ENCODE peak calls at places on chromosomes 16 and 17, in four cellular contexts. B is MM.1S, S is Karpas-422, R is SK-N-SH. A is an unnamed sample.

GRCh38 chr16:54928016-54928356 is 2.7 kb upstream of the IRX5 start:
- DNase-seq in B (peak), S (peak), R (no peak), A (peak)

GRCh38 chr17:7889166-7889584 is 586 bp downstream of the CHD3 start:
- DNase-seq in B (no peak), S (no peak), R (peak), A (peak)

GRCh38 chr17:43034623-43035293 is 9.7 kb downstream of the RND2 start:
- DNase-seq in B (no peak), S (no peak), R (peak), A (no peak)

GRCh38 chr16:66304961-66305360 is 61.5 kb upstream of the CDH5 start:
- DNase-seq in B (no peak), S (no peak), R (no peak), A (no peak)

GRCh38 chr17:82931696-82932060 is 91.9 kb upstream of the ZNF750 start:
- DNase-seq in B (no peak), S (no peak), R (no peak), A (no peak)

GRCh38 chr16:74896389-74897370 is 88.2 kb downstream of the WDR59 start:
- DNase-seq in B (no peak), S (no peak), R (no peak), A (peak)

GRCh38 chr16:46607529-46607928 is 13.7 kb downstream of the SHCBP1 start:
- DNase-seq in B (peak), S (peak), R (no peak), A (peak)

GRCh38 chr17:38361700-38362465 is 10.2 kb downstream of the SOCS7 start:
- DNase-seq in B (no peak), S (no peak), R (no peak), A (peak)

GRCh38 chr16:85402910-85403692 is 210.0 kb upstream of the GSE1 start:
- DNase-seq in B (no peak), S (no peak), R (no peak), A (no peak)

GRCh38 chr16:80029706-80030481 is 429.4 kb upstream of the MAF start:
- DNase-seq in B (no peak), S (no peak), R (no peak), A (no peak)

GRCh38 chr17:73829676-73830280 is 185.5 kb upstream of the SDK2 start:
- DNase-seq in B (no peak), S (no peak), R (no peak), A (no peak)

GRCh38 chr16:86852135-86852534 is 273.8 kb downstream of the FOXL1 start:
- DNase-seq in B (no peak), S (no peak), R (no peak), A (no peak)

GRCh38 chr16:50202926-50203624 is 50.0 kb downstream of the TENT4B start:
- DNase-seq in B (no peak), S (no peak), R (no peak), A (peak)

GRCh38 chr16:23388786-23389185 is 64.2 kb downstream of the COG7 start:
- DNase-seq in B (no peak), S (no peak), R (no peak), A (no peak)

GRCh38 chr16:23469814-23470213 is 16.8 kb upstream of the COG7 start:
- DNase-seq in B (no peak), S (no peak), R (no peak), A (peak)

GRCh38 chr17:75088902-75089417 is 1.2 kb downstream of the SLC16A5 start:
- DNase-seq in B (no peak), S (peak), R (no peak), A (peak)

GRCh38 chr16:27231692-27232060 is 28.4 kb downstream of the KDM8 start:
- DNase-seq in B (no peak), S (no peak), R (no peak), A (no peak)

GRCh38 chr16:27229891-27230470 is 26.7 kb downstream of the KDM8 start:
- DNase-seq in B (no peak), S (no peak), R (no peak), A (no peak)

GRCh38 chr16:27228621-27229501 is 25.5 kb downstream of the KDM8 start:
- DNase-seq in B (no peak), S (no peak), R (no peak), A (no peak)

GRCh38 chr16:27232061-27232841 is 28.9 kb downstream of the KDM8 start:
- DNase-seq in B (peak), S (no peak), R (no peak), A (no peak)

GRCh38 chr16:27230562-27230991 is 27.3 kb downstream of the KDM8 start:
- DNase-seq in B (peak), S (no peak), R (no peak), A (no peak)
- H3K27ac ChIP-seq in B (peak), S (no peak), R (no peak), A (no peak)

GRCh38 chr17:31289790-31290189 is 7.2 kb downstream of the OMG start:
- DNase-seq in B (no peak), S (no peak), R (no peak), A (no peak)
- H2AFZ ChIP-seq in B (no peak), S (no peak), R (no peak), A (no peak)

DNA sequence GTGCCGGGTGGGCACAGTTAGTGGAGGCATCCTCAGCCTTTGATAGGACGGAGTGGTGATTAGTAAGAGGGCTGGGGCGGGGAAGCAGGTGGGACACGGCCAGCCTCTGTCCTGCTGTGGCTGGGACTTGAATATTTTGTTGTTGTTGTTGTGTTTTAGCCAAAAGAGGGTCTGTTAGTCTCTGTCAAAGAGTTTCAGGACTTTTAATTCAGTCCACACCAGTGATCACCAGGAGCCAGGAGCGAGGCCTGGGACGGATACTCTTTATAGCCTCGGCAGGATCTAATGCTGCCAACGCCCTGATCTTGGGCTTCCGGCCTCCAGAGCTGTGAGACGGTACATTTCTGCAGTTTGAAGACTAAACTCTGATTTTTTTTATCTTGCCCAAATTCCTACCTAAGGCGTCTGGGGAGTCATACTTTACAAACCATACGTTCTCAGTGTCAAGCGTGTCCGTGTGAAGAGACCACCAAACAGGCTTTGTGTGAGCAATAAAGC is 2.9 kb upstream of the RNF213 start:
- DNase-seq in B (no peak), S (no peak), R (no peak), A (no peak)
- H3K27ac ChIP-seq in B (no peak), S (peak), R (no peak), A (no peak)

DNA sequence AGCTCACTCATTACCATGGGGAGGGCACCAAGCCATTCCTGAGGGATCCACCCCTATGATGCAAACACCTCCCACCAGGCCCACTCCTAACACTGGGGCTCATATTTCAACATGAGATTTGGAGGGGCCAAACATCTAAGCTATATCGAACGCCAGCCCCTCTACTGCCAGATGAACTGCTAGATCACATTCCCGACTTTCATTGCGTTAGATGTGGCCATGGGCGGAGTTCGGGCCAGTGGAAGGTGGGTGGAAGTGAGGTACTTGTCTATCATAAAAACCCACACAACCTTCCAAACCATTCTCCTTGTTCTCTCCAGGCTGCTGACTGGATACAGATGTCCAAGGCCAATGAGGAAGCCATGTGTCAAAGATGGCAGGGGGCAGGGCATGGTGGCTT is 27.0 kb upstream of the ANKRD40CL start:
- DNase-seq in B (no peak), S (peak), R (no peak), A (no peak)
- H2AFZ ChIP-seq in B (no peak), S (no peak), R (no peak), A (no peak)

DNA sequence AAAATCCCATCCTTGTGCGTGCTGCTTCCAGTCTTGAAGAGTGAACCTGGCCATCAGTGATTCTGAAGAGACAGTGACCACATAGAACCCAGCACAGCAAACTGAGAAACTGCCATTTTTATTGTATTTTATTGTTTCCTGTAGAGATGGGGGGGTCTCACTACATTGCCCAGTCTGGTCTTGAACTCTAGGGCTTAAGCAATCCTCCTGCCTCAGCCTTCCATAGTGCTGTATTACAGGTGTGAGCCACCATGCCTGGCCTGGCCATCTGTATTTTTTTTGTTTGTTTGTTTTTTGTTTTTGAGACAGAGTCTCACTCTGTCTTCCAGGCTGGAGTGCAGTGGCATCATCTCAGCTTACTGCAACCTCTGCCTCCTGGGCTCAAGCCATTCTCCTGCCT is 13.9 kb downstream of the CENPV start:
- DNase-seq in B (no peak), S (no peak), R (no peak), A (no peak)
- H3K27ac ChIP-seq in B (no peak), S (no peak), R (no peak), A (no peak)

GRCh38 chr16:589658-590159 is at the start of gene RAB40C:
- DNase-seq in B (peak), S (peak), R (peak), A (peak)

GRCh38 chr16:590875-591200 is 972 bp downstream of the RAB40C start:
- DNase-seq in B (no peak), S (no peak), R (no peak), A (no peak)

GRCh38 chr16:588639-588888 is 1.3 kb upstream of the RAB40C start:
- DNase-seq in B (peak), S (peak), R (peak), A (peak)

GRCh38 chr16:590165-590874 is 454 bp downstream of the RAB40C start:
- DNase-seq in B (no peak), S (no peak), R (peak), A (peak)

GRCh38 chr16:588889-589657 is 793 bp upstream of the RAB40C start:
- DNase-seq in B (peak), S (peak), R (peak), A (peak)
- H2AFZ ChIP-seq in B (peak), S (peak), R (peak), A (peak)

DNA sequence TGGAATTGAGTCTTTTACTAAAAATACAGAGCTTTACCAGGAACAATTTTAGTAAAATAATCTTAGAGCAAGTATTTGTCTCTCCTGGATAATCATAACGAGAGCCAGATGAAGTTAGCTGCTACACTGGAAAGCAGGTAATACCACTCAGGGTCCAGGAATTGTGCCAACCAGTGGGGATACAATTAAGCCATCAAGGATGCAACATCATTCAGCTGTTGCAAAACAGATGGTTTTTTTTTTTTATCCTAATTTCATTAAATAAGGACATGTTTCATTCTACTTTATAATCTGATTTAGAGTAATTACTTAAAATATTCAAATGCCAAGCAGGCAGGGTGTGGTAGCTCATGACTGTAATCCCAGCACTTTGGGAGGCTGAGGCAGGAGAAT is 10.2 kb downstream of the MMD start:
- DNase-seq in B (no peak), S (no peak), R (peak), A (no peak)
- H3K27ac ChIP-seq in B (no peak), S (no peak), R (peak), A (no peak)

GRCh38 chr17:40341808-40342574 is 22.5 kb downstream of the GJD3 start:
- DNase-seq in B (no peak), S (peak), R (peak), A (peak)
- H2AFZ ChIP-seq in B (no peak), S (no peak), R (no peak), A (peak)

GRCh38 chr17:57517216-57517518 is 227.9 kb downstream of the CCDC182 start:
- DNase-seq in B (no peak), S (no peak), R (no peak), A (no peak)
- H3K27ac ChIP-seq in B (no peak), S (peak), R (peak), A (no peak)

GRCh38 chr16:6122401-6122800 is 1024.8 kb upstream of the EEF2KMT start:
- DNase-seq in B (no peak), S (no peak), R (no peak), A (no peak)
- H2AFZ ChIP-seq in B (no peak), S (no peak), R (no peak), A (no peak)

A was measured in PC-9.